ENCODE peak calls at places on chromosomes 4 and X, in eight cellular contexts. C, D, K, S, X, G, J and T are unnamed samples.

GRCh38 chr4:124275-125081 is at the start of gene ZNF718:
- DNase-seq in S (peak), X (peak), C (peak), G (peak), D (peak), J (peak), K (peak), T (no peak)

GRCh38 chr4:133594246-133595207 is 445.4 kb downstream of the PCDH10 start:
- DNase-seq in X (no peak), K (no peak), D (no peak), J (peak), G (no peak), S (no peak), C (no peak), T (no peak)

GRCh38 chrX:69630147-69630546 is 14.2 kb downstream of the EDA start:
- DNase-seq in G (no peak), K (no peak), S (no peak), C (no peak), J (no peak), X (no peak), D (no peak), T (no peak)

GRCh38 chrX:115112411-115112810 is 76.8 kb upstream of the RBMXL3 start:
- DNase-seq in X (no peak), K (no peak), G (no peak), C (no peak), D (no peak), S (no peak), J (no peak), T (no peak)

GRCh38 chr4:55079451-55080173 is 45.8 kb downstream of the KDR start:
- DNase-seq in X (no peak), S (no peak), J (no peak), K (no peak), G (no peak), C (no peak), D (no peak), T (no peak)

GRCh38 chrX:10414872-10415703 is 205.3 kb downstream of the MID1 start:
- DNase-seq in G (no peak), X (no peak), J (no peak), C (no peak), D (no peak), K (no peak), S (no peak), T (no peak)

GRCh38 chr4:8098506-8098905 is 60.1 kb downstream of the ABLIM2 start:
- DNase-seq in S (no peak), C (no peak), K (no peak), D (no peak), J (no peak), X (no peak), G (no peak), T (no peak)

GRCh38 chr4:64464581-64464980 is 55.3 kb upstream of the TECRL start:
- DNase-seq in X (no peak), D (no peak), G (no peak), K (no peak), S (no peak), C (no peak), J (no peak), T (no peak)

GRCh38 chr4:52657630-52658501 is 1.2 kb downstream of the USP46 start:
- DNase-seq in S (peak), X (no peak), D (no peak), K (no peak), G (no peak), J (no peak), C (no peak), T (no peak)

GRCh38 chrX:46165411-46165810 is 379.8 kb downstream of the ZNF674 start:
- DNase-seq in X (no peak), S (no peak), J (no peak), D (no peak), C (no peak), K (no peak), G (no peak), T (no peak)

GRCh38 chr4:145315828-145316227 is 135.4 kb upstream of the OTUD4 start:
- DNase-seq in K (no peak), J (no peak), C (no peak), G (no peak), S (no peak), D (no peak), X (no peak), T (no peak)

GRCh38 chr4:110886856-110887255 is 264.0 kb upstream of the PITX2 start:
- DNase-seq in C (no peak), X (no peak), J (no peak), D (no peak), S (no peak), G (no peak), K (no peak), T (no peak)

GRCh38 chr4:4585012-4585670 is 43.3 kb upstream of the STX18 start:
- DNase-seq in K (no peak), J (no peak), D (no peak), X (no peak), C (no peak), S (no peak), G (no peak), T (no peak)

GRCh38 chr4:109691411-109691920 is 11.8 kb downstream of the CASP6 start:
- DNase-seq in D (no peak), J (no peak), K (no peak), G (no peak), C (no peak), S (no peak), X (no peak), T (no peak)

GRCh38 chr4:70992354-70992753 is 1.1 kb upstream of the DCK start:
- DNase-seq in C (no peak), X (no peak), D (no peak), K (no peak), G (no peak), J (no peak), S (peak), T (peak)

GRCh38 chr4:6422866-6423265 is 49.5 kb downstream of the PPP2R2C start:
- DNase-seq in J (no peak), G (no peak), S (no peak), X (no peak), C (no peak), D (no peak), K (no peak), T (no peak)

GRCh38 chrX:9494806-9495205 is 29.9 kb downstream of the TBL1X start:
- DNase-seq in G (no peak), D (no peak), J (no peak), S (no peak), X (no peak), K (peak), C (no peak), T (no peak)

GRCh38 chr4:58144721-58145120 is 1034.5 kb upstream of the IGFBP7 start:
- DNase-seq in C (no peak), X (no peak), J (no peak), G (no peak), D (no peak), K (no peak), S (no peak), T (no peak)

GRCh38 chr4:9785926-9786325 is 4.5 kb downstream of the DRD5 start:
- DNase-seq in X (no peak), J (no peak), S (no peak), K (no peak), C (no peak), D (no peak), G (no peak), T (no peak)

GRCh38 chrX:10106801-10107200 is 50.0 kb upstream of the CLCN4 start:
- DNase-seq in X (no peak), J (no peak), D (no peak), G (peak), C (no peak), K (no peak), S (no peak), T (no peak)

GRCh38 chrX:39487166-39488006 is 610.4 kb downstream of the BCOR start:
- DNase-seq in G (no peak), C (no peak), K (no peak), S (no peak), D (no peak), J (no peak), X (no peak), T (no peak)

GRCh38 chr4:16916719-16917337 is 18.4 kb upstream of the LDB2 start:
- DNase-seq in G (peak), D (peak), K (peak), J (no peak), X (peak), S (peak), C (no peak), T (peak)

GRCh38 chr4:102575369-102576129 is 74.4 kb downstream of the NFKB1 start:
- DNase-seq in X (no peak), J (no peak), K (no peak), D (no peak), S (no peak), C (no peak), G (no peak), T (no peak)

GRCh38 chr4:87865288-87865687 is 32.5 kb downstream of the MEPE start:
- DNase-seq in D (no peak), C (no peak), X (no peak), K (no peak), S (no peak), G (no peak), J (no peak), T (no peak)

GRCh38 chr4:62896721-62897120 is 1512.5 kb downstream of the TECRL start:
- DNase-seq in D (no peak), X (no peak), C (no peak), K (no peak), J (no peak), G (no peak), S (no peak), T (no peak)

GRCh38 chrX:105695451-105695850 is 126.9 kb upstream of the NRK start:
- DNase-seq in S (no peak), D (no peak), G (no peak), J (no peak), C (no peak), X (no peak), K (no peak), T (no peak)

GRCh38 chrX:8103655-8104054 is 67.4 kb downstream of the VCX2 start:
- DNase-seq in K (no peak), C (no peak), G (no peak), X (peak), J (no peak), S (no peak), D (no peak), T (no peak)

GRCh38 chrX:79080131-79080530 is 64.4 kb upstream of the GPR174 start:
- DNase-seq in J (no peak), D (no peak), K (no peak), C (no peak), X (no peak), S (no peak), G (no peak), T (no peak)

GRCh38 chr4:41598580-41598979 is 60.6 kb downstream of the LIMCH1 start:
- DNase-seq in X (no peak), D (no peak), S (no peak), G (no peak), J (no peak), K (no peak), C (no peak), T (no peak)

GRCh38 chr4:178917756-178918155 is 1475.5 kb upstream of the AGA start:
- DNase-seq in D (peak), X (no peak), C (no peak), J (no peak), G (no peak), K (no peak), S (peak), T (no peak)

GRCh38 chr4:32684160-32684559 is 1964.0 kb downstream of the PCDH7 start:
- DNase-seq in S (no peak), C (no peak), G (no peak), D (no peak), X (no peak), J (no peak), K (no peak), T (no peak)

GRCh38 chr4:57151481-57151880 is 41.3 kb upstream of the IGFBP7 start:
- DNase-seq in X (no peak), S (no peak), D (no peak), G (no peak), C (no peak), K (no peak), J (peak), T (no peak)

GRCh38 chr4:1244081-1244977 is 4.6 kb downstream of the CTBP1 start:
- DNase-seq in S (no peak), G (no peak), D (no peak), K (no peak), C (peak), J (no peak), X (no peak), T (no peak)

GRCh38 chr4:101346562-101347266 is 612 bp downstream of the PPP3CA start:
- DNase-seq in J (no peak), S (peak), C (no peak), X (peak), G (peak), K (peak), D (peak), T (peak)

GRCh38 chrX:48451708-48452107 is 18.4 kb downstream of the SLC38A5 start:
- DNase-seq in D (no peak), C (no peak), S (no peak), K (no peak), G (no peak), X (no peak), J (no peak), T (no peak)

GRCh38 chr4:153127773-153128494 is 76.3 kb upstream of the TRIM2 start:
- DNase-seq in C (peak), J (no peak), D (peak), G (peak), S (peak), K (peak), X (peak), T (peak)